ENCODE peak calls at places on chromosomes 6 and 20, in seven cellular contexts. R is neuronal stem cell, Y is astrocyte, P is GM23248, Q is uterus, S is heart right ventricle, Z is sigmoid colon. L is an unnamed sample.

GRCh38 chr6:43952746-43953145 is 174.5 kb downstream of the MRPL14 start:
- DNase-seq in R (no peak), Y (no peak), P (no peak), Q (no peak), S (no peak), Z (no peak), L (no peak)

GRCh38 chr6:14883921-14884320 is 361.9 kb upstream of the JARID2 start:
- DNase-seq in R (no peak), Y (peak; percentile 12), P (peak; percentile 53), Q (no peak), S (no peak), Z (no peak), L (no peak)

GRCh38 chr6:149190228-149190831 is 127.2 kb upstream of the TAB2 start:
- DNase-seq in R (no peak), Y (peak; percentile 12), P (peak; percentile 5), Q (no peak), S (no peak), Z (no peak), L (no peak)

GRCh38 chr6:89978749-89979145 is 84.5 kb downstream of the GJA10 start:
- DNase-seq in R (no peak), Y (no peak), P (no peak), Q (no peak), S (no peak), Z (no peak), L (no peak)

GRCh38 chr6:156953125-156953477 is 175.9 kb downstream of the ARID1B start:
- DNase-seq in R (no peak), Y (no peak), P (no peak), Q (no peak), S (no peak), Z (no peak), L (no peak)

GRCh38 chr20:7967199-7967844 is 27.1 kb upstream of the HAO1 start:
- DNase-seq in R (no peak), Y (peak; percentile 83), P (peak; percentile 87), Q (no peak), S (no peak), Z (no peak), L (no peak)

GRCh38 chr20:46056970-46057855 is 28.2 kb downstream of the SLC12A5 start:
- DNase-seq in R (peak; percentile 80), Y (peak; percentile 25), P (peak; percentile 67), Q (peak; percentile 28), S (peak; percentile 57), Z (peak; percentile 37), L (no peak)

GRCh38 chr20:8043687-8044278 is 24.2 kb upstream of the TMX4 start:
- DNase-seq in R (peak; percentile 52), Y (peak; percentile 23), P (peak; percentile 71), Q (no peak), S (no peak), Z (no peak), L (no peak)

GRCh38 chr6:35078226-35078850 is 62.8 kb downstream of the TCP11 start:
- DNase-seq in R (no peak), Y (no peak), P (no peak), Q (no peak), S (no peak), Z (peak; percentile 49), L (no peak)

GRCh38 chr6:33758807-33759206 is 12.1 kb upstream of the IP6K3 start:
- DNase-seq in R (no peak), Y (no peak), P (no peak), Q (no peak), S (no peak), Z (no peak), L (no peak)

GRCh38 chr6:69868961-69869360 is 2.6 kb downstream of the COL19A1 start:
- DNase-seq in R (no peak), Y (no peak), P (no peak), Q (no peak), S (no peak), Z (no peak), L (no peak)

GRCh38 chr20:46551508-46552280 is 1.2 kb upstream of the OCSTAMP start:
- DNase-seq in R (no peak), Y (no peak), P (no peak), Q (no peak), S (no peak), Z (no peak), L (no peak)

GRCh38 chr6:18506387-18507017 is 119.4 kb downstream of the RNF144B start:
- DNase-seq in R (no peak), Y (peak; percentile 31), P (no peak), Q (no peak), S (no peak), Z (no peak), L (no peak)

GRCh38 chr6:93369586-93370134 is 49.7 kb downstream of the EPHA7 start:
- DNase-seq in R (no peak), Y (no peak), P (no peak), Q (no peak), S (no peak), Z (no peak), L (no peak)

GRCh38 chr20:10689385-10689784 is 15.6 kb upstream of the JAG1 start:
- DNase-seq in R (no peak), Y (no peak), P (no peak), Q (no peak), S (no peak), Z (no peak), L (no peak)

GRCh38 chr20:35502352-35502751 is 27.1 kb downstream of the C20orf173 start:
- DNase-seq in R (no peak), Y (no peak), P (no peak), Q (no peak), S (no peak), Z (no peak), L (no peak)

GRCh38 chr6:137432054-137432545 is 62.1 kb downstream of the OLIG3 start:
- DNase-seq in R (no peak), Y (no peak), P (no peak), Q (no peak), S (no peak), Z (no peak), L (no peak)

GRCh38 chr6:151482290-151482689 is 11.5 kb upstream of the CCDC170 start:
- DNase-seq in R (no peak), Y (no peak), P (peak; percentile 53), Q (no peak), S (no peak), Z (no peak), L (no peak)

GRCh38 chr6:89951574-89952360 is 57.5 kb downstream of the GJA10 start:
- DNase-seq in R (no peak), Y (peak; percentile 71), P (no peak), Q (no peak), S (no peak), Z (no peak), L (no peak)

GRCh38 chr6:146682919-146683318 is 84.1 kb downstream of the ADGB start:
- DNase-seq in R (no peak), Y (no peak), P (no peak), Q (no peak), S (no peak), Z (no peak), L (no peak)

GRCh38 chr6:121776054-121776453 is 340.6 kb downstream of the GJA1 start:
- DNase-seq in R (no peak), Y (no peak), P (no peak), Q (no peak), S (no peak), Z (no peak), L (no peak)

GRCh38 chr6:21984551-21984950 is 312.3 kb downstream of the PRL start:
- DNase-seq in R (no peak), Y (peak; percentile 63), P (no peak), Q (no peak), S (no peak), Z (no peak), L (no peak)
- H3K27ac ChIP-seq in R (no peak overlapping the region), Y (no peak overlapping the region), P (no peak overlapping the region), Q (no peak overlapping the region), S (no peak overlapping the region), Z (no peak overlapping the region), L (no peak overlapping the region)

DNA sequence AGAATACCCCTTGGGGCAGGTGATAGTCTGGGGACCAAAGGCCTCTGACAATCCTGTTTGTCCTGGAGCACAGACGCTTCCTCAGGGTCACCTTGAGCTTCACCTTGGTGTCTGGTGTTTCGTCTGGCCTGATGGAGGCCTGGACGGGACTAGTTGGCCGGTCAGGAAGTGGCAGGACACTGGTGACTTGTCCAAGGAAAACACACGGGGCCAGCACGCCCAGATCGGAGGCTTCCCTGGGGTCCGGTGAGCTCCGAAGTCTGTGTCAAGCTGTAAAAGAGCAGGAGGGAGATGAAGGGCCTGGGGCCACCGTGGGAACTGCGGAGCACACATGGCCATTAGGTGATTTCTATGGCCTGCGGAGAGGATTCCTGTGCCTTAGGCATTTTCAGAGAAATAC is 67.9 kb downstream of the SMOC2 start:
- DNase-seq in R (no peak), Y (no peak), P (no peak), Q (no peak), S (no peak), Z (no peak), L (no peak)
- H3K9me3 ChIP-seq in R (no peaks in the 10 kb centered on the region), Y (no peaks in the 10 kb centered on the region), P (no peaks in the 10 kb centered on the region), Q (no peaks in the 10 kb centered on the region), S (no peaks in the 10 kb centered on the region), Z (no peaks in the 10 kb centered on the region), L (no peaks in the 10 kb centered on the region)

DNA sequence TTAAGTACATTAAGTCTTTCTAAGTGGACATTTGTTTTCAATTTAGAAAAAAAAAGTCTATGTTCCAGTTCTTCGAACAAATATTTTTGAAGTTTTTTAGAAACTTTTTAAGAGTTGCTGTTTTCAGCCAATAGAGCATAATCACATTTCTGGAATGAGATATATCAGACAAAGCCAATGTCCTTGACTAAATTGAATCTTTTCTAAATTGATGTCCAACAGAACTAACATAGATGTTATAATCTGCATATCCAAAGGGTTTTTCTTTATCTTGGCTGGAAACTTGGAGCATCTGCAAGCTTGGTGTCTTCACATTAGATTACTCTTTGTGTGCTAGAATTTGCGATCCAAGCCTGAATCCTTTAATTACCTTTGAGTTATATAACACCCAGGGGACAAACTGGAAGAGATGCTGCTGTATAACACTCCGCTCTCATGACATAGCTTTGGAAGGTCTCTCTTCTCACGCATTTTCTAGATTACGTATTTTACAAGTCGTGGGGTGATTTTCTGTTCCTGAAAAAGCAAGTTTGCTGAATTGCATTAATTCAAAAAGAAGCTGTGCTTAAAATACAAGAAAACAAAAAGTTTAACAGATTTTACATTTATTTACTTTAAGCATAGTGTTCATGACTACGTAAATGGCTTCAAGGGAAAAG is 64.4 kb upstream of the FUCA2 start:
- DNase-seq in R (no peak), Y (no peak), P (peak; percentile 65), Q (no peak), S (no peak), Z (no peak), L (no peak)
- H3K4me3 ChIP-seq in R (no peak overlapping the region), Y (no peak overlapping the region), P (peak overlapping the region; percentile 66), Q (no peak overlapping the region), S (no peak overlapping the region), Z (no peak overlapping the region), L (no peak overlapping the region)

GRCh38 chr6:39932386-39932785 is 1.9 kb downstream of the MOCS1 start:
- DNase-seq in R (no peak), Y (no peak), P (no peak), Q (no peak), S (no peak), Z (no peak), L (no peak)

GRCh38 chr6:39933669-39934059 is 598 bp downstream of the MOCS1 start:
- DNase-seq in R (no peak), Y (no peak), P (no peak), Q (no peak), S (no peak), Z (no peak), L (no peak)

GRCh38 chr6:39930540-39930939 is 3.7 kb downstream of the MOCS1 start:
- DNase-seq in R (no peak), Y (no peak), P (no peak), Q (no peak), S (no peak), Z (no peak), L (no peak)

GRCh38 chr6:39929733-39930461 is 4.4 kb downstream of the MOCS1 start:
- DNase-seq in R (no peak), Y (no peak), P (peak; percentile 55), Q (no peak), S (no peak), Z (no peak), L (no peak)

GRCh38 chr6:39931607-39932006 is 2.7 kb downstream of the MOCS1 start:
- DNase-seq in R (no peak), Y (no peak), P (no peak), Q (no peak), S (no peak), Z (no peak), L (no peak)
- H3K27ac ChIP-seq in R (no peak overlapping the region), Y (no peak overlapping the region), P (no peak overlapping the region), Q (peak overlapping the region; percentile 16), S (peak overlapping the region; percentile 47), Z (peak overlapping the region; percentile 16), L (no peak overlapping the region)